ENCODE peak calls at places on chromosome 12, in seven cellular contexts. Q is GM23338, T is PC-9, K is mucosa of descending colon, X is psoas muscle, I is heart right ventricle, M is PC-3. E is an unnamed sample.

GRCh38 chr12:110940933-110941332 is 20.6 kb upstream of the MYL2 start:
- DNase-seq in Q (no peak), T (no peak), X (no peak), K (no peak), M (no peak), I (no peak), E (no peak)

GRCh38 chr12:131242741-131243496 is 289.2 kb downstream of the ADGRD1 start:
- DNase-seq in T (no peak), K (no peak), M (peak; percentile 37), X (no peak), Q (peak; percentile 64), I (no peak), E (no peak)

GRCh38 chr12:1933342-1933992 is 15.0 kb upstream of the CACNA2D4 start:
- DNase-seq in I (no peak), K (no peak), Q (no peak), T (no peak), X (no peak), M (no peak), E (peak; percentile 44)

GRCh38 chr12:126897102-126897501 is 1369.9 kb upstream of the TMEM132C start:
- DNase-seq in X (no peak), T (no peak), I (no peak), Q (no peak), K (no peak), M (no peak), E (no peak)

GRCh38 chr12:591571-592505 is 71.4 kb downstream of the NINJ2 start:
- DNase-seq in T (peak; percentile 30), X (peak; percentile 52), I (peak; percentile 89), Q (no peak), K (no peak), M (no peak), E (no peak)

GRCh38 chr12:93135286-93136239 is 206.5 kb upstream of the EEA1 start:
- DNase-seq in I (no peak), X (no peak), M (peak; percentile 90), Q (no peak), T (peak; percentile 88), K (no peak), E (no peak)

GRCh38 chr12:26121323-26121740 is 3.5 kb downstream of the BHLHE41 start:
- DNase-seq in Q (peak; percentile 72), K (no peak), T (no peak), I (no peak), X (no peak), M (peak; percentile 53), E (no peak)

GRCh38 chr12:107328442-107329133 is 235.2 kb upstream of the CRY1 start:
- DNase-seq in K (no peak), I (no peak), Q (no peak), T (peak; percentile 39), X (no peak), M (peak; percentile 53), E (no peak)

GRCh38 chr12:132729541-132730320 is 19.1 kb downstream of the PGAM5 start:
- DNase-seq in X (no peak), I (no peak), K (no peak), T (peak; percentile 43), Q (no peak), M (peak; percentile 23), E (no peak)

GRCh38 chr12:57813111-57813970 is 5.2 kb downstream of the AVIL start:
- DNase-seq in I (no peak), M (no peak), K (no peak), X (no peak), Q (no peak), T (no peak), E (no peak)

GRCh38 chr12:90954428-90954827 is 548 bp downstream of the CCER1 start:
- DNase-seq in M (no peak), X (no peak), Q (no peak), K (no peak), T (no peak), I (no peak), E (no peak)

GRCh38 chr12:12892670-12893290 is 1.4 kb downstream of the GPRC5A start:
- DNase-seq in Q (peak; percentile 33), T (peak; percentile 48), X (no peak), M (peak; percentile 42), I (no peak), K (no peak), E (peak; percentile 82)

GRCh38 chr12:6970096-6970527 is 352 bp downstream of the PHB2 start:
- DNase-seq in I (no peak), T (no peak), K (no peak), X (no peak), M (no peak), Q (peak; percentile 61), E (no peak)

GRCh38 chr12:102874819-102875218 is 42.2 kb downstream of the PAH start:
- DNase-seq in I (no peak), Q (no peak), X (peak; percentile 29), T (no peak), M (no peak), K (no peak), E (no peak)

GRCh38 chr12:4148418-4149056 is 125.0 kb upstream of the CCND2 start:
- DNase-seq in K (peak; percentile 91), X (peak; percentile 44), M (no peak), I (peak; percentile 67), T (no peak), Q (no peak), E (peak; percentile 76)

GRCh38 chr12:26032290-26032689 is 73.8 kb downstream of the RASSF8 start:
- DNase-seq in X (no peak), T (no peak), K (no peak), I (no peak), M (peak; percentile 50), Q (no peak), E (no peak)

GRCh38 chr12:54983536-54984102 is 943 bp downstream of the TESPA1 start:
- DNase-seq in X (no peak), T (no peak), I (no peak), Q (no peak), M (no peak), K (no peak), E (no peak)

GRCh38 chr12:132570635-132571034 is 39.7 kb downstream of the LRCOL1 start:
- DNase-seq in Q (no peak), K (no peak), T (no peak), I (no peak), X (no peak), M (no peak), E (no peak)

GRCh38 chr12:124679533-124680371 is 112.3 kb upstream of the NCOR2 start:
- DNase-seq in X (peak; percentile 49), M (peak; percentile 24), Q (no peak), K (no peak), T (no peak), I (peak; percentile 75), E (no peak)

GRCh38 chr12:6221146-6221545 is 20.9 kb downstream of the CD9 start:
- DNase-seq in T (no peak), M (no peak), K (no peak), Q (no peak), X (no peak), I (no peak), E (no peak)

GRCh38 chr12:5512585-5512970 is 80.7 kb downstream of the NTF3 start:
- DNase-seq in I (no peak), M (no peak), T (no peak), X (no peak), Q (no peak), K (no peak), E (no peak)

GRCh38 chr12:113231275-113232231 is 10.3 kb downstream of the TPCN1 start:
- DNase-seq in X (no peak), M (no peak), I (no peak), T (peak; percentile 85), K (no peak), Q (peak; percentile 37), E (peak; percentile 26)
- H3K4me3 ChIP-seq in X (no peak overlapping the region), M (no peak overlapping the region), I (no peak overlapping the region), T (no peak overlapping the region), K (no peak overlapping the region), Q (no peak overlapping the region), E (no peak overlapping the region)

GRCh38 chr12:95955549-95956159 is 12.5 kb downstream of the AMDHD1 start:
- DNase-seq in X (no peak), T (no peak), K (no peak), I (no peak), Q (peak; percentile 23), M (no peak), E (no peak)

GRCh38 chr12:95960241-95960640 is 17.1 kb downstream of the AMDHD1 start:
- DNase-seq in M (no peak), X (no peak), Q (no peak), K (no peak), T (no peak), I (no peak), E (no peak)

GRCh38 chr12:95956557-95957145 is 13.5 kb downstream of the AMDHD1 start:
- DNase-seq in K (no peak), T (no peak), I (no peak), M (no peak), X (no peak), Q (peak; percentile 29), E (no peak)

GRCh38 chr12:95963104-95963503 is 20.0 kb downstream of the AMDHD1 start:
- DNase-seq in X (no peak), I (no peak), M (peak; percentile 52), Q (peak; percentile 38), T (no peak), K (no peak), E (no peak)

GRCh38 chr12:95959107-95959506 is 16.0 kb downstream of the AMDHD1 start:
- DNase-seq in Q (peak; percentile 63), T (peak; percentile 44), K (no peak), M (peak; percentile 49), X (no peak), I (no peak), E (no peak)
- TF ChIP-seq CTCF in Q (peak; percentile 51), T (no peak), K (no peak), M (peak; percentile 50), X (no peak), I (no peak), E (no peak)

GRCh38 chr12:53388932-53389331 is 9.0 kb downstream of the SP1 start:
- DNase-seq in K (no peak), M (no peak), Q (no peak), T (no peak), X (no peak), I (no peak), E (no peak)

GRCh38 chr12:53391667-53392244 is 11.8 kb downstream of the SP1 start:
- DNase-seq in K (no peak), M (no peak), X (no peak), T (no peak), Q (no peak), I (no peak), E (no peak)

GRCh38 chr12:53389702-53390101 is 9.7 kb downstream of the SP1 start:
- DNase-seq in T (no peak), I (no peak), X (no peak), M (no peak), K (no peak), Q (no peak), E (no peak)
- H3K4me3 ChIP-seq in T (no peak overlapping the region), I (peak overlapping the region; percentile 1), X (peak overlapping the region; percentile 72), M (no peak overlapping the region), K (no peak overlapping the region), Q (no peak overlapping the region), E (peak overlapping the region; percentile 7)

DNA sequence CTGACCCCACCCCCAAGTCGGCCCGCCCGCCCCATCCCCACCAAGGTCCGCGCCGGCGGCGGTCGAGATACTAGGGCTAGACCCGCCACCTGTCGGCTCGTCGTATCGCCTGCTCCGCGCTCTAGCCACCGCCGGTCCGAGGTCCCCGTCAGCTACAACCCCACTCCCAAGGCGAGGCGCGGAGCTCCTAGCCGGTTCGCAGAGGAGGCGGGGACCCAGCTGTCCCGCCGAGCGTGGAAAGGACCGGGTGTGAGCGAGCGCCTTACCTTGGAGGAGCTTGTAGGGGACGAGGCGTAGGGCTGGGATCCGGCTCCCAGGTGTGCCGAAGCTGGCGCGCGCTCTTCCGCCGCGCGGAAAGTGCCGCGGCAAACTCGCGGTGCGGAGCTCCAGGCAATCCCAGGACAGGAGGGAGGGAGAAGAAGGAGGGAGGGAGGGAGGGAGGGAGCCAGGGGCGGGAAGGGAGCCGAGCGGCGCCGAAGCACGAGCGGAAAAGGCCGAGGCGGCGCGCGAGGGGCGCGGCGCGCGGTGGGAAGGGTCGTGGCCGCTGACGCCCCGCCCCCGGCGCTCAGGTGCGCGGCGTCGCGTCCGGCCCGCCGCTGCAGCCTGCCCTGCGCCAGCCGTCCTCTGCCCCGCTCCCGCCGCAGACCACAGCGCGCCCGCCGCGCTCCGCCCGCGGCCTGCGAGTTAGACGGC is at the start of gene PAWR:
- DNase-seq in T (peak; percentile 71), X (peak; percentile 21), M (peak; percentile 92), K (peak; percentile 90), Q (peak; percentile 93), I (peak; percentile 53), E (peak; percentile 89)
- TF ChIP-seq CTCF in T (no peak), X (no peak), M (no peak), K (no peak), Q (no peak), I (no peak), E (peak; percentile 9)